ENCODE peak calls at places on chromosomes 7 and 10, in ten cellular contexts. I is stimulated activated naive CD8-positive, alpha-beta T cell treated with anti-CD3 and anti-CD28 coated beads, Interleukin-15, amount 100 ng/mL, for 72 hours; N is naive B cell; F is kidney tubule cell; T is astrocyte of the spinal cord; J is left ventricle myocardium inferior; P is NCI-H774; U is fibroblast of mammary gland; Q is NCI-H1105 treated with DMSO at 0.1 percent for 48 hours; E is activated CD4-positive, alpha-beta T cell treated with anti-CD3 and anti-CD28 coated beads, Interleukin-2, amount 50 U/mL, for 48 hours. D is an unnamed sample.

GRCh38 chr7:153301908-153302307 is 542.4 kb downstream of the ACTR3B start:
- DNase-seq in P (no peak), Q (no peak), E (no peak), N (no peak), F (no peak), T (no peak), J (no peak), I (no peak), U (no peak), D (no peak)

GRCh38 chr7:152520861-152521302 is 85.1 kb upstream of the KMT2C start:
- DNase-seq in N (no peak), F (no peak), J (no peak), P (no peak), Q (no peak), U (peak; percentile 23), T (no peak), E (no peak), I (no peak), D (no peak)

GRCh38 chr10:30247704-30248103 is 101.4 kb downstream of the MTPAP start:
- DNase-seq in P (no peak), Q (no peak), N (peak; percentile 19), T (no peak), E (no peak), J (no peak), F (no peak), I (peak; percentile 14), U (no peak), D (no peak)

GRCh38 chr10:53006663-53007610 is 234.4 kb upstream of the MBL2 start:
- DNase-seq in N (no peak), J (no peak), E (no peak), I (no peak), P (no peak), F (no peak), T (no peak), U (no peak), Q (no peak), D (no peak)

GRCh38 chr10:68665841-68666240 is 55.2 kb upstream of the CCAR1 start:
- DNase-seq in I (no peak), Q (no peak), F (peak; percentile 62), T (no peak), J (no peak), E (no peak), P (no peak), U (peak; percentile 84), N (no peak), D (no peak)

GRCh38 chr10:110061687-110062086 is 53.9 kb downstream of the ADD3 start:
- DNase-seq in T (no peak), Q (no peak), J (no peak), E (no peak), P (no peak), I (no peak), N (no peak), U (no peak), F (no peak), D (no peak)

GRCh38 chr10:119501690-119502089 is 40.8 kb downstream of the RGS10 start:
- DNase-seq in I (no peak), F (no peak), J (no peak), P (no peak), E (peak; percentile 16), Q (no peak), N (no peak), U (no peak), T (no peak), D (no peak)

GRCh38 chr7:45636733-45637132 is 62.6 kb downstream of the ADCY1 start:
- DNase-seq in U (no peak), N (no peak), J (no peak), F (no peak), P (no peak), Q (no peak), T (no peak), I (no peak), E (no peak), D (no peak)

GRCh38 chr10:91162495-91163268 is 57.8 kb upstream of the PCGF5 start:
- DNase-seq in T (peak; percentile 39), J (peak; percentile 81), U (peak; percentile 50), F (peak; percentile 71), E (peak; percentile 61), Q (peak; percentile 29), I (peak; percentile 70), N (peak; percentile 79), P (peak; percentile 34), D (peak; percentile 81)

GRCh38 chr10:86387221-86387794 is 20.7 kb upstream of the GRID1 start:
- DNase-seq in J (no peak), N (no peak), U (no peak), E (no peak), F (no peak), I (no peak), Q (no peak), T (no peak), P (no peak), D (no peak)

GRCh38 chr7:77157446-77157845 is 35.0 kb downstream of the CCDC146 start:
- DNase-seq in E (no peak), U (peak; percentile 0), J (no peak), T (peak; percentile 43), P (no peak), I (peak; percentile 22), Q (no peak), N (no peak), F (peak; percentile 4), D (no peak)

GRCh38 chr10:102627446-102628293 is 16.6 kb upstream of the TRIM8 start:
- DNase-seq in P (no peak), T (peak; percentile 64), F (peak; percentile 93), N (no peak), Q (no peak), I (no peak), U (peak; percentile 62), J (peak; percentile 49), E (no peak), D (peak; percentile 64)

GRCh38 chr7:1920266-1920681 is 250.2 kb downstream of the ELFN1 start:
- DNase-seq in U (peak; percentile 20), F (no peak), T (no peak), N (peak; percentile 80), E (peak; percentile 30), I (peak; percentile 33), J (no peak), Q (no peak), P (no peak), D (no peak)

GRCh38 chr10:18528292-18528691 is 123.1 kb downstream of the NSUN6 start:
- DNase-seq in F (no peak), J (no peak), T (no peak), N (no peak), E (no peak), Q (no peak), U (no peak), I (no peak), P (no peak), D (no peak)

GRCh38 chr7:50793115-50793946 is 10.6 kb upstream of the GRB10 start:
- DNase-seq in N (no peak), F (peak; percentile 77), I (no peak), T (peak; percentile 73), Q (peak; percentile 42), J (peak; percentile 76), E (peak; percentile 20), P (peak; percentile 32), U (peak; percentile 40), D (peak; percentile 76)

GRCh38 chr7:41538810-41539724 is 163.8 kb downstream of the INHBA start:
- DNase-seq in U (peak; percentile 38), N (no peak), T (peak; percentile 26), I (no peak), J (no peak), F (no peak), Q (no peak), E (no peak), P (no peak), D (no peak)

GRCh38 chr10:89364533-89364932 is 13.3 kb upstream of the IFIT1B start:
- DNase-seq in J (no peak), T (no peak), U (no peak), I (no peak), P (no peak), N (no peak), E (no peak), F (no peak), Q (no peak), D (no peak)

GRCh38 chr10:66258693-66259092 is 667.1 kb upstream of the LRRTM3 start:
- DNase-seq in U (no peak), P (no peak), F (no peak), N (no peak), Q (no peak), E (no peak), T (no peak), J (no peak), I (no peak), D (no peak)

GRCh38 chr7:18529213-18529612 is 33.7 kb downstream of the HDAC9 start:
- DNase-seq in P (no peak), I (no peak), U (no peak), E (no peak), T (no peak), Q (no peak), F (no peak), N (no peak), J (no peak), D (no peak)

GRCh38 chr7:137923380-137923779 is 76.6 kb upstream of the DGKI start:
- DNase-seq in E (no peak), I (no peak), U (peak; percentile 94), J (no peak), Q (no peak), T (peak; percentile 67), F (peak; percentile 77), P (no peak), N (no peak), D (no peak)

D was measured in psoas muscle.